ENCODE peak calls at places on chromosome 6, in seven cellular contexts. O, A, N, R, L, U and H are unnamed samples.

GRCh38 chr6:150894935-150895686 is 29.6 kb downstream of the MTHFD1L start:
- DNase-seq in R (no peak), U (no peak), O (peak; percentile 57), A (no peak), N (no peak), L (peak; percentile 45), H (no peak)

GRCh38 chr6:139373154-139373927 is 1.1 kb downstream of the CITED2 start:
- DNase-seq in R (peak; percentile 79), A (peak; percentile 81), U (peak; percentile 80), L (no peak), N (peak; percentile 50), O (peak; percentile 63), H (no peak)

GRCh38 chr6:17347012-17347411 is 46.4 kb upstream of the CAP2 start:
- DNase-seq in N (no peak), R (no peak), U (no peak), A (no peak), O (peak; percentile 60), L (no peak), H (no peak)

GRCh38 chr6:73389854-73390253 is 4.8 kb upstream of the DDX43 start:
- DNase-seq in R (no peak), A (no peak), N (no peak), L (no peak), U (no peak), O (no peak), H (no peak)

GRCh38 chr6:137832110-137832509 is 34.9 kb upstream of the TNFAIP3 start:
- DNase-seq in L (no peak), R (no peak), U (peak; percentile 70), O (peak; percentile 87), N (no peak), A (peak; percentile 96), H (no peak)

GRCh38 chr6:131758920-131759319 is 48.1 kb upstream of the CTAGE9 start:
- DNase-seq in O (no peak), U (no peak), A (no peak), N (no peak), L (no peak), R (no peak), H (no peak)

GRCh38 chr6:8059129-8059528 is 5.1 kb downstream of the BLOC1S5 start:
- DNase-seq in O (peak; percentile 48), U (peak; percentile 57), L (no peak), R (no peak), A (peak; percentile 47), N (no peak), H (no peak)

GRCh38 chr6:157240059-157240959 is 83.0 kb downstream of the TMEM242 start:
- DNase-seq in L (peak; percentile 48), N (peak; percentile 8), R (no peak), O (peak; percentile 76), A (no peak), U (peak; percentile 52), H (no peak)

GRCh38 chr6:129209355-129209754 is 326.4 kb downstream of the LAMA2 start:
- DNase-seq in L (no peak), O (peak; percentile 80), A (no peak), U (no peak), N (no peak), R (no peak), H (no peak)

GRCh38 chr6:168368971-168369370 is 49.4 kb upstream of the DACT2 start:
- DNase-seq in O (no peak), N (no peak), L (no peak), U (no peak), A (no peak), R (no peak), H (no peak)

GRCh38 chr6:34547921-34548644 is 8.0 kb downstream of the SPDEF start:
- DNase-seq in O (no peak), A (no peak), L (no peak), N (no peak), R (no peak), U (no peak), H (no peak)

GRCh38 chr6:15953152-15953880 is 175.6 kb upstream of the MYLIP start:
- DNase-seq in U (no peak), N (no peak), L (no peak), A (no peak), O (peak; percentile 72), R (no peak), H (no peak)

GRCh38 chr6:6736753-6737654 is 148.5 kb downstream of the LY86 start:
- DNase-seq in L (no peak), R (no peak), U (peak; percentile 74), O (peak; percentile 55), A (no peak), N (no peak), H (no peak)

GRCh38 chr6:105705608-105706007 is 302.7 kb upstream of the PREP start:
- DNase-seq in L (no peak), R (no peak), O (no peak), U (no peak), N (no peak), A (no peak), H (no peak)

GRCh38 chr6:39484276-39484675 is 161.8 kb upstream of the KCNK16 start:
- DNase-seq in U (no peak), A (no peak), L (no peak), R (no peak), O (no peak), N (no peak), H (no peak)